ENCODE peak calls at places on chromosomes 7 and 10, in nine cellular contexts. O, R, Y, S, H, N, Z, W and E are unnamed samples.

GRCh38 chr10:77160679-77161078 is 476.9 kb downstream of the KCNMA1 start:
- DNase-seq in O (no peak), Y (no peak), N (peak; percentile 94), Z (no peak), S (no peak), W (no peak), H (no peak), R (no peak), E (no peak)

GRCh38 chr10:124560377-124560776 is 98.8 kb downstream of the LHPP start:
- DNase-seq in H (peak; percentile 52), N (no peak), W (no peak), R (no peak), O (no peak), S (no peak), Z (peak; percentile 91), Y (peak; percentile 28), E (peak; percentile 94)

GRCh38 chr7:5594616-5595544 is 171.2 kb upstream of the TNRC18 start:
- DNase-seq in Y (no peak), W (no peak), O (peak; percentile 82), H (peak; percentile 88), N (peak; percentile 30), R (peak; percentile 82), S (no peak), Z (no peak), E (no peak)

GRCh38 chr10:49093922-49094321 is 21.4 kb downstream of the VSTM4 start:
- DNase-seq in W (no peak), S (no peak), O (no peak), R (no peak), H (no peak), Y (no peak), N (no peak), Z (no peak), E (peak; percentile 52)

GRCh38 chr7:1947586-1948217 is 277.6 kb downstream of the ELFN1 start:
- DNase-seq in S (no peak), R (no peak), Y (no peak), O (no peak), N (no peak), H (peak; percentile 72), W (no peak), Z (peak; percentile 57), E (no peak)

GRCh38 chr7:2446676-2447075 is 29.5 kb downstream of the GRIFIN start:
- DNase-seq in Z (no peak), N (no peak), W (no peak), Y (no peak), O (no peak), H (no peak), S (no peak), R (no peak), E (no peak)

GRCh38 chr10:27153855-27154198 is 357 bp downstream of the YME1L1 start:
- DNase-seq in Y (no peak), O (no peak), R (peak; percentile 24), H (no peak), W (peak; percentile 13), N (no peak), S (no peak), Z (no peak), E (no peak)

GRCh38 chr10:79026341-79026761 is 42.4 kb upstream of the ZMIZ1 start:
- DNase-seq in H (peak; percentile 49), O (no peak), R (no peak), W (no peak), Y (no peak), S (no peak), Z (peak; percentile 54), N (no peak), E (no peak)

GRCh38 chr10:52443419-52444388 is 129.6 kb downstream of the DKK1 start:
- DNase-seq in Y (no peak), W (no peak), Z (no peak), R (no peak), S (peak; percentile 57), O (no peak), H (no peak), N (peak; percentile 86), E (no peak)

GRCh38 chr10:5903563-5903962 is 13.5 kb downstream of the FBH1 start:
- DNase-seq in O (no peak), Y (no peak), R (no peak), W (no peak), N (no peak), S (no peak), H (no peak), Z (no peak), E (no peak)

GRCh38 chr10:48885376-48885775 is 54.3 kb downstream of the LRRC18 start:
- DNase-seq in R (peak; percentile 43), S (peak; percentile 8), H (no peak), O (peak; percentile 35), Z (no peak), W (no peak), N (no peak), Y (no peak), E (no peak)

GRCh38 chr7:147412782-147413186 is 1177.8 kb upstream of the C7orf33 start:
- DNase-seq in Y (no peak), S (no peak), Z (no peak), N (peak; percentile 28), O (no peak), R (no peak), H (no peak), W (no peak), E (no peak)

GRCh38 chr10:23826399-23826798 is 382.5 kb upstream of the KIAA1217 start:
- DNase-seq in H (no peak), R (peak; percentile 75), O (peak; percentile 57), Z (no peak), Y (no peak), S (no peak), N (no peak), W (no peak), E (no peak)

GRCh38 chr7:44465490-44465889 is 25.0 kb downstream of the NUDCD3 start:
- DNase-seq in W (no peak), S (no peak), H (no peak), Z (no peak), N (no peak), Y (no peak), R (no peak), O (no peak), E (no peak)

GRCh38 chr7:44467217-44467548 is 23.3 kb downstream of the NUDCD3 start:
- DNase-seq in W (no peak), O (no peak), H (no peak), R (no peak), Z (no peak), S (no peak), Y (no peak), N (no peak), E (no peak)

GRCh38 chr7:44469461-44469860 is 21.0 kb downstream of the NUDCD3 start:
- DNase-seq in Y (no peak), R (no peak), N (no peak), S (no peak), Z (no peak), O (no peak), W (no peak), H (no peak), E (no peak)

GRCh38 chr7:44463169-44463808 is 27.2 kb downstream of the NUDCD3 start:
- DNase-seq in Y (no peak), S (no peak), Z (no peak), O (no peak), N (no peak), R (peak; percentile 15), H (no peak), W (no peak), E (no peak)

DNA sequence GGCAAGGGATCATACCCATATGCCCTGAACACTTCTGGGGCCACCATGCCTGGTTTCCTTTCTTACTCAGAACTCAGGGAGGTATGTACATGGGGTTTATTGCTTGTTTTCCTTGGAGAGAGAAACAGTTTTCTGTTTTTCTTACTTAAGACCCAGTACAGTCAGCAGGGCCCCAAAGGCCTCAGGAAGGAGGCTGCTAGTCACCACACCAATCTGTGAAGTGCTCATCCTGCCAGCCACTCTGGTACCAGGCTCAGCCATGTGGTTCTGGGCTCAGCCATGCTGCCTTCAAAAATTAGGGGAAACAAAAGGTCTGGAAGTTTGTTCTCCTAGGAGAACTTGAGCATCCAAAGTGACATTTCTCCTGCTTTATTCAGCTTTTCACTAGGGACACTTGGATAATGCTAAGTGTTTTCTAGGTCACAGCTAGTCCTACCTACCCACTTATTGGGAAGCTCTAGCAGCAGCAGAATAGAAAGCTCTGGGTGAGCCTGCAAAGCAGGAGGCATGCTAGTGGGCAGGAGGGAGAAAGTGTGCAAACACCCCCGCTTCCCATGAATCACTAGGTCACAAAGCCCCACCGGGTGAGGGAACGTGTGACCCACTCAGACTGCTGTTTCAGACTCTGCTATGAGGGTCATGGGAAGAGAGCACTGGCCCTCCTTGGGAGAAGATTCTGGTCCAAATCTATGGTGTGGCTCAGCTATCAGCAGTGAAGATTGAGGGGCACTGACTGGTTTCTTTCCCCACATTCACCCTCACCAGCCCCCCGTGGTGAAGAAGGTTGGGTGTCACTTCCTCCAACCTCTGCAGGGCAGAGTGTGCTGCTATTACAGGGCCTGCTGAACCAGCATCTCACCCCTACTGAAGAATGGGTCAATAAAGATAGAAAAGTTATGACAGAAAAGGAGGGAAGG is 23.9 kb downstream of the NUDCD3 start:
- DNase-seq in R (no peak), S (no peak), Y (no peak), Z (no peak), H (no peak), W (no peak), N (no peak), O (no peak), E (no peak)
- TF ChIP-seq POLR2AphosphoS5 in R (no peak), S (no peak), Y (no peak), Z (no peak), H (no peak), W (no peak), N (no peak), O (no peak), E (no peak)

GRCh38 chr10:132637477-132638129 is 100.0 kb downstream of the INPP5A start:
- DNase-seq in W (no peak), S (peak; percentile 7), R (peak; percentile 80), O (no peak), Y (no peak), H (no peak), Z (peak; percentile 60), N (peak; percentile 56), E (no peak)
- TF ChIP-seq POLR2AphosphoS5 in W (no peak), S (no peak), R (no peak), O (no peak), Y (no peak), H (no peak), Z (no peak), N (no peak), E (no peak)

DNA sequence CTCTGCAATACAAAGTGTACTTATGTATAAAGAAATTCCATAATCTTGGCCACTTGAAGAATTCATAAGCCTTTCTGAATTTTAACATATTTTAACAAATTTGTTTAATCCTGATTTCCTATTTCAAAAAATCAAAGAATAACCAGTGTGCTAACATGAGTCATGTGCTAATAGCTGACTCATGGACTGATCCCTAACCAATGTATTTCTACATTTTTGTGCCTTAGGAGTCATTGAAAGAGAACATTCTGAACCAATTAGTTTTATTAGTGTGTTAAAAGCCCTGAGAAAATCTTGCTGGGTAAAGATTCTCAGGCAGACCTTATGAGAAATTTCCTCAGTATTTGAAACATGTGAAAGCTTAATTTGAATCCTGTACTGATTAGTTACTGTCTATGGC is 73.1 kb upstream of the CCAR1 start:
- DNase-seq in R (no peak), Y (no peak), Z (no peak), S (no peak), O (no peak), N (no peak), H (no peak), W (no peak), E (no peak)
- TF ChIP-seq POLR2AphosphoS5 in R (no peak), Y (no peak), Z (no peak), S (no peak), O (no peak), N (no peak), H (no peak), W (no peak), E (peak; percentile 37)

DNA sequence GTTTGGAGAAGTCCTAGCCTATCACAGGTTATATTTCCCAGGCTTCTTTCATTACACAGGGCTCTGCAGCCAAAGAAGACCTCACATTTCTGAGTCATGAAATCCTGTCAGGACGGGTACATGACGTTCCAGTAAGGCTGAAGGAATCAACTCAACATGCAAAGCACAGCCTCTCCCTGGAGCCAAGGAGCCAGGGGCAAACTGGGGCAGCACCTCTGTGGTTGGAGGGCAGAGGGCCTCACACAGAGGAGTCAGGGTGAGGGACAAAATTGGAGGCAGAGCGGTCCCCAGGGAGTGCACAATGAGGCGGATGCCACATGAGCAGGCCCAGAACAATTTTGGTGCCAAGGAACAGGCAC is 116.3 kb upstream of the GDF10 start:
- DNase-seq in N (no peak), R (no peak), O (no peak), Y (no peak), Z (no peak), S (no peak), H (no peak), W (no peak), E (no peak)
- TF ChIP-seq POLR2AphosphoS5 in N (no peak), R (no peak), O (no peak), Y (no peak), Z (peak; percentile 7), S (no peak), H (no peak), W (no peak), E (peak; percentile 48)